ENCODE peak calls at places on chromosomes 4 and X, in six cellular contexts. One of them, this sample, is unnamed.

GRCh38 chr4:152572417-152573086 is 36.7 kb upstream of the FBXW7 start:
- DNase-seq in Calu3: peak; percentile 9
- DNase-seq in stimulated activated CD8-positive, alpha-beta memory T cell treated with anti-CD3 and anti-CD28 coated beads, Interleukin-4, amount 100 ng/mL, for 24 hours: no peak
- DNase-seq in activated T-helper 9 cell treated with anti-CD3 and anti-CD28 coated beads, Interleukin-2, amount 50 U/mL, for 16 hours: no peak
- DNase-seq in A549: no peak
- DNase-seq in AG08395: no peak
- DNase-seq in this sample: no peak

GRCh38 chrX:36898301-36898700 is 109.9 kb upstream of the FAM47C start:
- DNase-seq in Calu3: no peak
- DNase-seq in stimulated activated CD8-positive, alpha-beta memory T cell treated with anti-CD3 and anti-CD28 coated beads, Interleukin-4, amount 100 ng/mL, for 24 hours: no peak
- DNase-seq in activated T-helper 9 cell treated with anti-CD3 and anti-CD28 coated beads, Interleukin-2, amount 50 U/mL, for 16 hours: no peak
- DNase-seq in A549: no peak
- DNase-seq in AG08395: peak; percentile 28
- DNase-seq in this sample: no peak

GRCh38 chrX:16087081-16087480 is 36.3 kb upstream of the GRPR start:
- DNase-seq in Calu3: peak; percentile 24
- DNase-seq in stimulated activated CD8-positive, alpha-beta memory T cell treated with anti-CD3 and anti-CD28 coated beads, Interleukin-4, amount 100 ng/mL, for 24 hours: no peak
- DNase-seq in activated T-helper 9 cell treated with anti-CD3 and anti-CD28 coated beads, Interleukin-2, amount 50 U/mL, for 16 hours: no peak
- DNase-seq in A549: no peak
- DNase-seq in AG08395: no peak
- DNase-seq in this sample: no peak

GRCh38 chr4:23438764-23439163 is 451.1 kb downstream of the PPARGC1A start:
- DNase-seq in Calu3: no peak
- DNase-seq in stimulated activated CD8-positive, alpha-beta memory T cell treated with anti-CD3 and anti-CD28 coated beads, Interleukin-4, amount 100 ng/mL, for 24 hours: no peak
- DNase-seq in activated T-helper 9 cell treated with anti-CD3 and anti-CD28 coated beads, Interleukin-2, amount 50 U/mL, for 16 hours: no peak
- DNase-seq in A549: no peak
- DNase-seq in AG08395: no peak
- DNase-seq in this sample: no peak

GRCh38 chr4:31701256-31701655 is 981.1 kb downstream of the PCDH7 start:
- DNase-seq in Calu3: no peak
- DNase-seq in stimulated activated CD8-positive, alpha-beta memory T cell treated with anti-CD3 and anti-CD28 coated beads, Interleukin-4, amount 100 ng/mL, for 24 hours: no peak
- DNase-seq in activated T-helper 9 cell treated with anti-CD3 and anti-CD28 coated beads, Interleukin-2, amount 50 U/mL, for 16 hours: no peak
- DNase-seq in A549: no peak
- DNase-seq in AG08395: no peak
- DNase-seq in this sample: no peak

GRCh38 chr4:174423257-174423944 is 98.9 kb downstream of the HPGD start:
- DNase-seq in Calu3: peak; percentile 46
- DNase-seq in stimulated activated CD8-positive, alpha-beta memory T cell treated with anti-CD3 and anti-CD28 coated beads, Interleukin-4, amount 100 ng/mL, for 24 hours: no peak
- DNase-seq in activated T-helper 9 cell treated with anti-CD3 and anti-CD28 coated beads, Interleukin-2, amount 50 U/mL, for 16 hours: no peak
- DNase-seq in A549: peak; percentile 54
- DNase-seq in AG08395: peak; percentile 63
- DNase-seq in this sample: peak; percentile 19

GRCh38 chr4:145554691-145555090 is 64.5 kb upstream of the MMAA start:
- DNase-seq in Calu3: no peak
- DNase-seq in stimulated activated CD8-positive, alpha-beta memory T cell treated with anti-CD3 and anti-CD28 coated beads, Interleukin-4, amount 100 ng/mL, for 24 hours: no peak
- DNase-seq in activated T-helper 9 cell treated with anti-CD3 and anti-CD28 coated beads, Interleukin-2, amount 50 U/mL, for 16 hours: no peak
- DNase-seq in A549: no peak
- DNase-seq in AG08395: no peak
- DNase-seq in this sample: no peak

GRCh38 chr4:89640620-89641366 is 196.2 kb downstream of the SNCA start:
- DNase-seq in Calu3: peak; percentile 55
- DNase-seq in stimulated activated CD8-positive, alpha-beta memory T cell treated with anti-CD3 and anti-CD28 coated beads, Interleukin-4, amount 100 ng/mL, for 24 hours: no peak
- DNase-seq in activated T-helper 9 cell treated with anti-CD3 and anti-CD28 coated beads, Interleukin-2, amount 50 U/mL, for 16 hours: no peak
- DNase-seq in A549: peak; percentile 40
- DNase-seq in AG08395: peak; percentile 52
- DNase-seq in this sample: peak; percentile 40

GRCh38 chr4:145954924-145955339 is 16.3 kb upstream of the ZNF827 start:
- DNase-seq in Calu3: peak; percentile 59
- DNase-seq in stimulated activated CD8-positive, alpha-beta memory T cell treated with anti-CD3 and anti-CD28 coated beads, Interleukin-4, amount 100 ng/mL, for 24 hours: no peak
- DNase-seq in activated T-helper 9 cell treated with anti-CD3 and anti-CD28 coated beads, Interleukin-2, amount 50 U/mL, for 16 hours: no peak
- DNase-seq in A549: no peak
- DNase-seq in AG08395: peak; percentile 27
- DNase-seq in this sample: peak; percentile 18

GRCh38 chr4:105895324-105895608 is at the start of gene NPNT:
- DNase-seq in Calu3: peak; percentile 71
- DNase-seq in stimulated activated CD8-positive, alpha-beta memory T cell treated with anti-CD3 and anti-CD28 coated beads, Interleukin-4, amount 100 ng/mL, for 24 hours: no peak
- DNase-seq in activated T-helper 9 cell treated with anti-CD3 and anti-CD28 coated beads, Interleukin-2, amount 50 U/mL, for 16 hours: no peak
- DNase-seq in A549: no peak
- DNase-seq in AG08395: no peak
- DNase-seq in this sample: peak; percentile 20

GRCh38 chrX:104195489-104196084 is 29.3 kb downstream of the FAM199X start:
- DNase-seq in Calu3: peak; percentile 20
- DNase-seq in stimulated activated CD8-positive, alpha-beta memory T cell treated with anti-CD3 and anti-CD28 coated beads, Interleukin-4, amount 100 ng/mL, for 24 hours: no peak
- DNase-seq in activated T-helper 9 cell treated with anti-CD3 and anti-CD28 coated beads, Interleukin-2, amount 50 U/mL, for 16 hours: no peak
- DNase-seq in A549: peak; percentile 4
- DNase-seq in AG08395: peak; percentile 49
- DNase-seq in this sample: peak; percentile 36

GRCh38 chrX:2417205-2417604 is 83.6 kb downstream of the DHRSX start:
- DNase-seq in Calu3: no peak
- DNase-seq in stimulated activated CD8-positive, alpha-beta memory T cell treated with anti-CD3 and anti-CD28 coated beads, Interleukin-4, amount 100 ng/mL, for 24 hours: no peak
- DNase-seq in activated T-helper 9 cell treated with anti-CD3 and anti-CD28 coated beads, Interleukin-2, amount 50 U/mL, for 16 hours: no peak
- DNase-seq in A549: no peak
- DNase-seq in AG08395: no peak
- DNase-seq in this sample: no peak

GRCh38 chrX:134736351-134736750 is 78.1 kb upstream of the PLAC1 start:
- DNase-seq in Calu3: no peak
- DNase-seq in stimulated activated CD8-positive, alpha-beta memory T cell treated with anti-CD3 and anti-CD28 coated beads, Interleukin-4, amount 100 ng/mL, for 24 hours: no peak
- DNase-seq in activated T-helper 9 cell treated with anti-CD3 and anti-CD28 coated beads, Interleukin-2, amount 50 U/mL, for 16 hours: no peak
- DNase-seq in A549: no peak
- DNase-seq in AG08395: no peak
- DNase-seq in this sample: no peak

GRCh38 chr4:100828986-100829685 is 311.3 kb upstream of the EMCN start:
- DNase-seq in Calu3: no peak
- DNase-seq in stimulated activated CD8-positive, alpha-beta memory T cell treated with anti-CD3 and anti-CD28 coated beads, Interleukin-4, amount 100 ng/mL, for 24 hours: no peak
- DNase-seq in activated T-helper 9 cell treated with anti-CD3 and anti-CD28 coated beads, Interleukin-2, amount 50 U/mL, for 16 hours: no peak
- DNase-seq in A549: no peak
- DNase-seq in AG08395: peak; percentile 5
- DNase-seq in this sample: no peak

GRCh38 chrX:47174846-47175587 is 18.6 kb upstream of the UBA1 start:
- DNase-seq in Calu3: no peak
- DNase-seq in stimulated activated CD8-positive, alpha-beta memory T cell treated with anti-CD3 and anti-CD28 coated beads, Interleukin-4, amount 100 ng/mL, for 24 hours: no peak
- DNase-seq in activated T-helper 9 cell treated with anti-CD3 and anti-CD28 coated beads, Interleukin-2, amount 50 U/mL, for 16 hours: no peak
- DNase-seq in A549: no peak
- DNase-seq in AG08395: no peak
- DNase-seq in this sample: no peak

GRCh38 chrX:85611926-85612325 is 232.5 kb upstream of the POF1B start:
- DNase-seq in Calu3: no peak
- DNase-seq in stimulated activated CD8-positive, alpha-beta memory T cell treated with anti-CD3 and anti-CD28 coated beads, Interleukin-4, amount 100 ng/mL, for 24 hours: no peak
- DNase-seq in activated T-helper 9 cell treated with anti-CD3 and anti-CD28 coated beads, Interleukin-2, amount 50 U/mL, for 16 hours: no peak
- DNase-seq in A549: peak; percentile 2
- DNase-seq in AG08395: peak; percentile 15
- DNase-seq in this sample: peak; percentile 10

GRCh38 chrX:154441984-154442707 is 1.8 kb upstream of the FAM50A start:
- DNase-seq in Calu3: peak; percentile 62
- DNase-seq in stimulated activated CD8-positive, alpha-beta memory T cell treated with anti-CD3 and anti-CD28 coated beads, Interleukin-4, amount 100 ng/mL, for 24 hours: no peak
- DNase-seq in activated T-helper 9 cell treated with anti-CD3 and anti-CD28 coated beads, Interleukin-2, amount 50 U/mL, for 16 hours: no peak
- DNase-seq in A549: no peak
- DNase-seq in AG08395: no peak
- DNase-seq in this sample: no peak

GRCh38 chrX:48761674-48762471 is at the start of gene GLOD5:
- DNase-seq in Calu3: peak; percentile 86
- DNase-seq in stimulated activated CD8-positive, alpha-beta memory T cell treated with anti-CD3 and anti-CD28 coated beads, Interleukin-4, amount 100 ng/mL, for 24 hours: no peak
- DNase-seq in activated T-helper 9 cell treated with anti-CD3 and anti-CD28 coated beads, Interleukin-2, amount 50 U/mL, for 16 hours: no peak
- DNase-seq in A549: no peak
- DNase-seq in AG08395: no peak
- DNase-seq in this sample: no peak

GRCh38 chr4:145380123-145380522 is 101.5 kb upstream of the SMAD1 start:
- DNase-seq in Calu3: no peak
- DNase-seq in stimulated activated CD8-positive, alpha-beta memory T cell treated with anti-CD3 and anti-CD28 coated beads, Interleukin-4, amount 100 ng/mL, for 24 hours: no peak
- DNase-seq in activated T-helper 9 cell treated with anti-CD3 and anti-CD28 coated beads, Interleukin-2, amount 50 U/mL, for 16 hours: no peak
- DNase-seq in A549: no peak
- DNase-seq in AG08395: no peak
- DNase-seq in this sample: no peak

GRCh38 chr4:183342541-183343533 is 20.6 kb upstream of the CLDN24 start:
- DNase-seq in Calu3: no peak
- DNase-seq in stimulated activated CD8-positive, alpha-beta memory T cell treated with anti-CD3 and anti-CD28 coated beads, Interleukin-4, amount 100 ng/mL, for 24 hours: no peak
- DNase-seq in activated T-helper 9 cell treated with anti-CD3 and anti-CD28 coated beads, Interleukin-2, amount 50 U/mL, for 16 hours: no peak
- DNase-seq in A549: no peak
- DNase-seq in AG08395: peak; percentile 27
- DNase-seq in this sample: no peak

GRCh38 chr4:52566136-52567031 is 92.7 kb downstream of the USP46 start:
- DNase-seq in Calu3: no peak
- DNase-seq in stimulated activated CD8-positive, alpha-beta memory T cell treated with anti-CD3 and anti-CD28 coated beads, Interleukin-4, amount 100 ng/mL, for 24 hours: no peak
- DNase-seq in activated T-helper 9 cell treated with anti-CD3 and anti-CD28 coated beads, Interleukin-2, amount 50 U/mL, for 16 hours: no peak
- DNase-seq in A549: no peak
- DNase-seq in AG08395: no peak
- DNase-seq in this sample: no peak

GRCh38 chrX:153456161-153456560 is 10.3 kb upstream of the TREX2 start:
- DNase-seq in Calu3: no peak
- DNase-seq in stimulated activated CD8-positive, alpha-beta memory T cell treated with anti-CD3 and anti-CD28 coated beads, Interleukin-4, amount 100 ng/mL, for 24 hours: no peak
- DNase-seq in activated T-helper 9 cell treated with anti-CD3 and anti-CD28 coated beads, Interleukin-2, amount 50 U/mL, for 16 hours: no peak
- DNase-seq in A549: no peak
- DNase-seq in AG08395: no peak
- DNase-seq in this sample: no peak

GRCh38 chr4:75973770-75974169 is 17.0 kb downstream of the SDAD1 start:
- DNase-seq in Calu3: no peak
- DNase-seq in stimulated activated CD8-positive, alpha-beta memory T cell treated with anti-CD3 and anti-CD28 coated beads, Interleukin-4, amount 100 ng/mL, for 24 hours: no peak
- DNase-seq in activated T-helper 9 cell treated with anti-CD3 and anti-CD28 coated beads, Interleukin-2, amount 50 U/mL, for 16 hours: no peak
- DNase-seq in A549: no peak
- DNase-seq in AG08395: no peak
- DNase-seq in this sample: no peak

GRCh38 chrX:153775293-153775595 is 5.6 kb upstream of the SRPK3 start:
- DNase-seq in Calu3: no peak
- DNase-seq in stimulated activated CD8-positive, alpha-beta memory T cell treated with anti-CD3 and anti-CD28 coated beads, Interleukin-4, amount 100 ng/mL, for 24 hours: no peak
- DNase-seq in activated T-helper 9 cell treated with anti-CD3 and anti-CD28 coated beads, Interleukin-2, amount 50 U/mL, for 16 hours: no peak
- DNase-seq in A549: no peak
- DNase-seq in AG08395: no peak
- DNase-seq in this sample: no peak

GRCh38 chr4:184815046-184815877 is 10.5 kb downstream of the ACSL1 start:
- DNase-seq in Calu3: peak; percentile 70
- DNase-seq in stimulated activated CD8-positive, alpha-beta memory T cell treated with anti-CD3 and anti-CD28 coated beads, Interleukin-4, amount 100 ng/mL, for 24 hours: no peak
- DNase-seq in activated T-helper 9 cell treated with anti-CD3 and anti-CD28 coated beads, Interleukin-2, amount 50 U/mL, for 16 hours: no peak
- DNase-seq in A549: peak; percentile 24
- DNase-seq in AG08395: peak; percentile 67
- DNase-seq in this sample: peak; percentile 77

GRCh38 chrX:96575011-96575410 is 109.6 kb upstream of the DIAPH2 start:
- DNase-seq in Calu3: no peak
- DNase-seq in stimulated activated CD8-positive, alpha-beta memory T cell treated with anti-CD3 and anti-CD28 coated beads, Interleukin-4, amount 100 ng/mL, for 24 hours: no peak
- DNase-seq in activated T-helper 9 cell treated with anti-CD3 and anti-CD28 coated beads, Interleukin-2, amount 50 U/mL, for 16 hours: no peak
- DNase-seq in A549: no peak
- DNase-seq in AG08395: no peak
- DNase-seq in this sample: no peak

GRCh38 chrX:96715412-96715940 is 30.8 kb downstream of the DIAPH2 start:
- DNase-seq in Calu3: no peak
- DNase-seq in stimulated activated CD8-positive, alpha-beta memory T cell treated with anti-CD3 and anti-CD28 coated beads, Interleukin-4, amount 100 ng/mL, for 24 hours: no peak
- DNase-seq in activated T-helper 9 cell treated with anti-CD3 and anti-CD28 coated beads, Interleukin-2, amount 50 U/mL, for 16 hours: no peak
- DNase-seq in A549: no peak
- DNase-seq in AG08395: no peak
- DNase-seq in this sample: no peak

GRCh38 chr4:14008494-14008893 is 381.0 kb upstream of the BOD1L1 start:
- DNase-seq in Calu3: no peak
- DNase-seq in stimulated activated CD8-positive, alpha-beta memory T cell treated with anti-CD3 and anti-CD28 coated beads, Interleukin-4, amount 100 ng/mL, for 24 hours: no peak
- DNase-seq in activated T-helper 9 cell treated with anti-CD3 and anti-CD28 coated beads, Interleukin-2, amount 50 U/mL, for 16 hours: no peak
- DNase-seq in A549: no peak
- DNase-seq in AG08395: no peak
- DNase-seq in this sample: no peak

GRCh38 chr4:2805712-2806391 is 13.0 kb downstream of the SH3BP2 start:
- DNase-seq in Calu3: peak; percentile 68
- DNase-seq in stimulated activated CD8-positive, alpha-beta memory T cell treated with anti-CD3 and anti-CD28 coated beads, Interleukin-4, amount 100 ng/mL, for 24 hours: no peak
- DNase-seq in activated T-helper 9 cell treated with anti-CD3 and anti-CD28 coated beads, Interleukin-2, amount 50 U/mL, for 16 hours: no peak
- DNase-seq in A549: no peak
- DNase-seq in AG08395: no peak
- DNase-seq in this sample: no peak